ENCODE peak calls at places on chromosomes 11 and 22, in six cellular contexts. One of them, this sample, is unnamed. For H3K4me1, the result is how much of the 10 kb centered on the place peaks cover.

GRCh38 chr11:132264616-132265015 is 894.2 kb downstream of the NTM start:
- DNase-seq in CD8-positive, alpha-beta T cell: no peak
- DNase-seq in HCT116: no peak
- DNase-seq in breast epithelium: no peak
- DNase-seq in fibroblast of lung: no peak
- DNase-seq in kidney: no peak
- DNase-seq in this sample: no peak

GRCh38 chr11:133019545-133019944 is 512.8 kb downstream of the OPCML start:
- DNase-seq in CD8-positive, alpha-beta T cell: no peak
- DNase-seq in HCT116: no peak
- DNase-seq in breast epithelium: no peak
- DNase-seq in fibroblast of lung: no peak
- DNase-seq in kidney: no peak
- DNase-seq in this sample: no peak

GRCh38 chr11:30990625-30991348 is 378.8 kb downstream of the DCDC1 start:
- DNase-seq in CD8-positive, alpha-beta T cell: no peak
- DNase-seq in HCT116: no peak
- DNase-seq in breast epithelium: no peak
- DNase-seq in fibroblast of lung: no peak
- DNase-seq in kidney: no peak
- DNase-seq in this sample: no peak

GRCh38 chr11:70740475-70740825 is 342.1 kb downstream of the CTTN start:
- DNase-seq in CD8-positive, alpha-beta T cell: no peak
- DNase-seq in HCT116: no peak
- DNase-seq in breast epithelium: no peak
- DNase-seq in fibroblast of lung: no peak
- DNase-seq in kidney: no peak
- DNase-seq in this sample: no peak

GRCh38 chr11:102767800-102768199 is 12.6 kb downstream of the MMP10 start:
- DNase-seq in CD8-positive, alpha-beta T cell: no peak
- DNase-seq in HCT116: no peak
- DNase-seq in breast epithelium: no peak
- DNase-seq in fibroblast of lung: no peak
- DNase-seq in kidney: no peak
- DNase-seq in this sample: peak

GRCh38 chr22:37525073-37525745 is 6.0 kb upstream of the CARD10 start:
- DNase-seq in CD8-positive, alpha-beta T cell: no peak
- DNase-seq in HCT116: peak
- DNase-seq in breast epithelium: peak
- DNase-seq in fibroblast of lung: peak
- DNase-seq in kidney: peak
- DNase-seq in this sample: peak

GRCh38 chr11:99925968-99926367 is 761.1 kb upstream of the ARHGAP42 start:
- DNase-seq in CD8-positive, alpha-beta T cell: no peak
- DNase-seq in HCT116: no peak
- DNase-seq in breast epithelium: no peak
- DNase-seq in fibroblast of lung: no peak
- DNase-seq in kidney: no peak
- DNase-seq in this sample: no peak

GRCh38 chr22:19981171-19981960 is 35.3 kb downstream of the ARVCF start:
- DNase-seq in CD8-positive, alpha-beta T cell: no peak
- DNase-seq in HCT116: no peak
- DNase-seq in breast epithelium: no peak
- DNase-seq in fibroblast of lung: no peak
- DNase-seq in kidney: peak
- DNase-seq in this sample: no peak

GRCh38 chr22:30416403-30416802 is 9.2 kb upstream of the MTFP1 start:
- DNase-seq in CD8-positive, alpha-beta T cell: no peak
- DNase-seq in HCT116: no peak
- DNase-seq in breast epithelium: no peak
- DNase-seq in fibroblast of lung: no peak
- DNase-seq in kidney: no peak
- DNase-seq in this sample: no peak

GRCh38 chr22:44214764-44215163 is 34.0 kb downstream of the PARVG start:
- DNase-seq in CD8-positive, alpha-beta T cell: no peak
- DNase-seq in HCT116: no peak
- DNase-seq in breast epithelium: no peak
- DNase-seq in fibroblast of lung: no peak
- DNase-seq in kidney: no peak
- DNase-seq in this sample: no peak

GRCh38 chr11:128391809-128392208 is 195.5 kb downstream of the ETS1 start:
- DNase-seq in CD8-positive, alpha-beta T cell: no peak
- DNase-seq in HCT116: no peak
- DNase-seq in breast epithelium: no peak
- DNase-seq in fibroblast of lung: no peak
- DNase-seq in kidney: no peak
- DNase-seq in this sample: no peak

GRCh38 chr11:47106839-47107520 is 69.7 kb downstream of the ARFGAP2 start:
- DNase-seq in CD8-positive, alpha-beta T cell: no peak
- DNase-seq in HCT116: no peak
- DNase-seq in breast epithelium: no peak
- DNase-seq in fibroblast of lung: no peak
- DNase-seq in kidney: no peak
- DNase-seq in this sample: no peak

GRCh38 chr11:47104337-47104950 is 72.2 kb downstream of the ARFGAP2 start:
- DNase-seq in CD8-positive, alpha-beta T cell: no peak
- DNase-seq in HCT116: no peak
- DNase-seq in breast epithelium: no peak
- DNase-seq in fibroblast of lung: peak
- DNase-seq in kidney: no peak
- DNase-seq in this sample: no peak

GRCh38 chr11:47105974-47106373 is 70.7 kb downstream of the ARFGAP2 start:
- DNase-seq in CD8-positive, alpha-beta T cell: no peak
- DNase-seq in HCT116: no peak
- DNase-seq in breast epithelium: no peak
- DNase-seq in fibroblast of lung: no peak
- DNase-seq in kidney: no peak
- DNase-seq in this sample: no peak

GRCh38 chr11:47107709-47108108 is 69.0 kb downstream of the ARFGAP2 start:
- DNase-seq in CD8-positive, alpha-beta T cell: no peak
- DNase-seq in HCT116: no peak
- DNase-seq in breast epithelium: no peak
- DNase-seq in fibroblast of lung: no peak
- DNase-seq in kidney: no peak
- DNase-seq in this sample: no peak

DNA sequence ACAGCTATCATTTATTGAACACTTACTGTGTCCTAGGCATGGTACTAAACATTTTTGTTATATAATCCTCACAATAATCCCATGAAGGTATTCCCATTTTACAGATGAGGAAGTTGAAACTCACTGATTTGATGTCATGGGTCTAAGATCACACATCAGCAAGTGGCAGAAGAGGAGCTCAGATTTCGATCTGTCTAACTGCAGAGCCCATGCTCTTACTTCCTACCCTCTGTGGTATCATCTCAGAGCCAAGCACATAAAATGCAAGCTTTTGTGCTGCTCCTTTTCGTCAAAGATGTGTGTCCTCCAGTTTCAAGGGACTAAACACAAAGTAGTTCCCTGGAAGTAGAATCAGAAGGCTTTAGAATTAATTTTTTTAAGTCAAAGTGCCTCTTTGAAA is 71.1 kb downstream of the ARFGAP2 start:
- DNase-seq in CD8-positive, alpha-beta T cell: no peak
- DNase-seq in HCT116: no peak
- DNase-seq in breast epithelium: no peak
- DNase-seq in fibroblast of lung: no peak
- DNase-seq in kidney: no peak
- DNase-seq in this sample: no peak
- H3K4me1 ChIP-seq in CD8-positive, alpha-beta T cell: under half
- H3K4me1 ChIP-seq in HCT116: under half
- H3K4me1 ChIP-seq in breast epithelium: under half
- H3K4me1 ChIP-seq in fibroblast of lung: under half
- H3K4me1 ChIP-seq in kidney: under half
- H3K4me1 ChIP-seq in this sample: under half

GRCh38 chr11:82731691-82732277 is 1.9 kb downstream of the FAM181B start:
- DNase-seq in CD8-positive, alpha-beta T cell: no peak
- DNase-seq in HCT116: no peak
- DNase-seq in breast epithelium: no peak
- DNase-seq in fibroblast of lung: no peak
- DNase-seq in kidney: no peak
- DNase-seq in this sample: no peak
- H3K4me3 ChIP-seq in CD8-positive, alpha-beta T cell: no peak
- H3K4me3 ChIP-seq in HCT116: no peak
- H3K4me3 ChIP-seq in breast epithelium: no peak
- H3K4me3 ChIP-seq in fibroblast of lung: no peak
- H3K4me3 ChIP-seq in kidney: no peak
- H3K4me3 ChIP-seq in this sample: no peak

GRCh38 chr11:96317985-96318384 is 25.0 kb downstream of the MAML2 start:
- DNase-seq in CD8-positive, alpha-beta T cell: no peak
- DNase-seq in HCT116: no peak
- DNase-seq in breast epithelium: no peak
- DNase-seq in fibroblast of lung: no peak
- DNase-seq in kidney: no peak
- DNase-seq in this sample: no peak
- H3K27ac ChIP-seq in CD8-positive, alpha-beta T cell: no peak
- H3K27ac ChIP-seq in HCT116: no peak
- H3K27ac ChIP-seq in breast epithelium: peak
- H3K27ac ChIP-seq in fibroblast of lung: no peak
- H3K27ac ChIP-seq in kidney: peak
- H3K27ac ChIP-seq in this sample: peak

GRCh38 chr11:72326151-72326842 is 82.3 kb upstream of the PHOX2A start:
- DNase-seq in CD8-positive, alpha-beta T cell: no peak
- DNase-seq in HCT116: no peak
- DNase-seq in breast epithelium: no peak
- DNase-seq in fibroblast of lung: peak
- DNase-seq in kidney: no peak
- DNase-seq in this sample: no peak
- H3K4me1 ChIP-seq in CD8-positive, alpha-beta T cell: under half
- H3K4me1 ChIP-seq in HCT116: under half
- H3K4me1 ChIP-seq in breast epithelium: under half
- H3K4me1 ChIP-seq in fibroblast of lung: under half
- H3K4me1 ChIP-seq in kidney: under half
- H3K4me1 ChIP-seq in this sample: under half

DNA sequence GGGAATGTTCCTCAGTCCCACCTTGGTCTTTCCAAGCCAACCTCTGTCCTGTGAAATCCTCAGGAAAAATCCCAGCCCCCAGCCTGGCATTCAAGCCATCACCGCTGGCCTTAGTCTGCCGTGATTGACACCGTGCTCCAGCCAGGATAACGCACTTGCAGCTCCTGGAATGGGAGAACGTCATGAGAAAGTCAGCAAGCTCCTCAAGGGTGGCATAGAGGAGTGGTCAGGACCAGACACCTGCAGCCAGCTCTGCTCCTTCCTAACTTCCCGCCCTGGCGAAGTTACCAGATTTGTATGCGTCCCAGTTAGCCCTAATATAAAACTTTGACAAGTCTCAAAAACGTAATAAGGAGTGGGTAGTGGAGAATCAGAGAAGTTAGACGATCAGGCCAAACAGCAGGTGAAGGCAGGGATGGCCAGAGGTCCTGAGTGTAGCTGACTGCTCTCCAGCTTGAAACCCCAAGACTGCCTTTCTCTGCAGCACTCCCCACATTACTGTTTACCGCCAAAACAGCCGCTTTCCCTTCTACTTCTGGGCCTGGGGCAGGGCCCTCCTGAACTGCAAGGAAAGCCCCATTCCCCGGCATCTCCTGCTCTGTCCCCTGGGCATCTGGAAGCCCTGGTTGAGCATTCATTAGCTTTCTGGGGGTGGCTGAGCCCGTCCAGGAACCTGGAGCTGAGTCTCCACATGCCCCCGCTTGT is 1.3 kb upstream of the DKK3 start:
- DNase-seq in CD8-positive, alpha-beta T cell: no peak
- DNase-seq in HCT116: no peak
- DNase-seq in breast epithelium: no peak
- DNase-seq in fibroblast of lung: no peak
- DNase-seq in kidney: no peak
- DNase-seq in this sample: no peak
- H3K4me3 ChIP-seq in CD8-positive, alpha-beta T cell: no peak
- H3K4me3 ChIP-seq in HCT116: no peak
- H3K4me3 ChIP-seq in breast epithelium: peak
- H3K4me3 ChIP-seq in fibroblast of lung: peak
- H3K4me3 ChIP-seq in kidney: no peak
- H3K4me3 ChIP-seq in this sample: no peak

GRCh38 chr22:32050678-32051515 is 7.8 kb downstream of the SLC5A1 start:
- DNase-seq in CD8-positive, alpha-beta T cell: no peak
- DNase-seq in HCT116: peak
- DNase-seq in breast epithelium: peak
- DNase-seq in fibroblast of lung: peak
- DNase-seq in kidney: peak
- DNase-seq in this sample: peak
- H3K27ac ChIP-seq in CD8-positive, alpha-beta T cell: no peak
- H3K27ac ChIP-seq in HCT116: peak
- H3K27ac ChIP-seq in breast epithelium: peak
- H3K27ac ChIP-seq in fibroblast of lung: no peak
- H3K27ac ChIP-seq in kidney: no peak
- H3K27ac ChIP-seq in this sample: no peak

GRCh38 chr11:72739240-72740059 is 12.8 kb downstream of the ARAP1 start:
- DNase-seq in CD8-positive, alpha-beta T cell: no peak
- DNase-seq in HCT116: no peak
- DNase-seq in breast epithelium: no peak
- DNase-seq in fibroblast of lung: no peak
- DNase-seq in kidney: peak
- DNase-seq in this sample: peak

GRCh38 chr11:72741429-72741833 is 10.8 kb downstream of the ARAP1 start:
- DNase-seq in CD8-positive, alpha-beta T cell: no peak
- DNase-seq in HCT116: no peak
- DNase-seq in breast epithelium: no peak
- DNase-seq in fibroblast of lung: no peak
- DNase-seq in kidney: peak
- DNase-seq in this sample: peak

GRCh38 chr11:72741849-72742521 is 10.2 kb downstream of the ARAP1 start:
- DNase-seq in CD8-positive, alpha-beta T cell: no peak
- DNase-seq in HCT116: no peak
- DNase-seq in breast epithelium: no peak
- DNase-seq in fibroblast of lung: no peak
- DNase-seq in kidney: peak
- DNase-seq in this sample: peak

GRCh38 chr11:72740060-72740424 is 12.2 kb downstream of the ARAP1 start:
- DNase-seq in CD8-positive, alpha-beta T cell: no peak
- DNase-seq in HCT116: no peak
- DNase-seq in breast epithelium: no peak
- DNase-seq in fibroblast of lung: no peak
- DNase-seq in kidney: peak
- DNase-seq in this sample: peak

DNA sequence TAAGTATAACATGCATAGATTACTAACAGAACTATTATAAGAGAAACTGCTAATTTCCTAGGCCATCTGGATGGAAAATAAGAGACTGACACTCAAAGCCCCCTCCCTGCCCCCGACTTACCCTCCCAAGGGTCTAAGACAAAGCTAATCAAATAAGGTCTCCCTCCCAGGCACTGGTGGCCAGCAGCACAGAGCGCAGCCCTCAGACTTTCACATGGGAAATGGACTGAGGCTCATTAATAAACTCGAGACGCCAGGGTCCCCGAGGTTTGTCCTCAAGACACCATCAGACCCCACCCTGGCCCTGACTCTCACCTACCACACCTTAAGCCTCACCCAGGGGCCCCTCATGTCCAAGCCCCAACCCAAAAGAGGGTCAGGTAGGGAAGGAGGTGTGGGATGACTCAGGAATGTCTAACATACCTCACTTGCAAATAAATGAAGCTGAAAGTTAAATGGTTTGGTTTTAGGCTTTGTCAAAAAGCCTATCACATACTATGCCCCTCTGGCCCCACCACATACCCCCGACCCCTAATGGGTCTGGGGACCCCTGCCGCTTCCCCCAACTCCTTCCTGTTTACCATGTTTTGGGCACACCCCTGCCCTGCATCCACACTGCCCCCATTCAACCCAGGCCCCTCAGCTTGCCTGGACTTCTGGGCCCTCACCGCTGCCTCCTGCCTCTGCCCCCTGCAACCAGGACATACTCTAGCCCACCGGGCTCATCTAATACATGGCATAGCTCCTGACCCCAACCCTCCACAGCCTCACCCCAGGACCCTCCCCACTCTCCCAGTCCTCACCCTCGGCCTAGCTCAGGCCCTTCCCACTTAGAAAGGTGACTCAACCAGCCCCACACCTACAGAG is 11.4 kb downstream of the ARAP1 start:
- DNase-seq in CD8-positive, alpha-beta T cell: no peak
- DNase-seq in HCT116: no peak
- DNase-seq in breast epithelium: no peak
- DNase-seq in fibroblast of lung: no peak
- DNase-seq in kidney: peak
- DNase-seq in this sample: peak
- H3K4me1 ChIP-seq in CD8-positive, alpha-beta T cell: half or more
- H3K4me1 ChIP-seq in HCT116: half or more
- H3K4me1 ChIP-seq in breast epithelium: under half
- H3K4me1 ChIP-seq in fibroblast of lung: under half
- H3K4me1 ChIP-seq in kidney: under half
- H3K4me1 ChIP-seq in this sample: under half